ENCODE peak calls at places on chromosomes 7 and 10, in four cellular contexts. G is neuronal stem cell; Q is stimulated activated CD4-positive, alpha-beta T cell treated with anti-CD3 and anti-CD28 coated beads, Interleukin-15, amount 100 ng/mL, for 1 hour; A is Calu3. B is an unnamed sample.

GRCh38 chr10:104895981-104896380 is 254.9 kb downstream of the SORCS3 start:
- DNase-seq in G (no peak), A (no peak), Q (no peak), B (no peak)

GRCh38 chr10:91602449-91602848 is 30.4 kb downstream of the PPP1R3C start:
- DNase-seq in G (no peak), A (no peak), Q (no peak), B (no peak)

GRCh38 chr10:2985729-2986232 is 81.6 kb upstream of the PFKP start:
- DNase-seq in G (no peak), Q (no peak), A (peak), B (no peak)

GRCh38 chr10:5550621-5551530 is 26.1 kb downstream of the CALML3 start:
- DNase-seq in Q (no peak), G (no peak), A (peak), B (no peak)

GRCh38 chr10:103154464-103155299 is 38.4 kb downstream of the NT5C2 start:
- DNase-seq in A (no peak), Q (no peak), G (no peak), B (no peak)

GRCh38 chr10:131726460-131726861 is 174.3 kb upstream of the PPP2R2D start:
- DNase-seq in A (no peak), G (peak), Q (no peak), B (peak)

GRCh38 chr7:2079332-2080068 is 153.2 kb downstream of the MAD1L1 start:
- DNase-seq in G (no peak), Q (no peak), A (no peak), B (no peak)

GRCh38 chr7:157211710-157212109 is 73.0 kb downstream of the UBE3C start:
- DNase-seq in G (no peak), Q (no peak), A (no peak), B (no peak)

GRCh38 chr7:87506243-87507180 is 31.0 kb upstream of the ABCB4 start:
- DNase-seq in G (no peak), Q (no peak), A (no peak), B (no peak)

GRCh38 chr7:130941322-130942210 is 207.6 kb upstream of the KLF14 start:
- DNase-seq in G (no peak), Q (no peak), A (peak), B (peak)

GRCh38 chr10:104273899-104274575 is 5.1 kb downstream of the GSTO2 start:
- DNase-seq in A (no peak), Q (no peak), G (no peak), B (no peak)

GRCh38 chr10:86357041-86357440 is 9.6 kb downstream of the GRID1 start:
- DNase-seq in G (no peak), Q (no peak), A (no peak), B (no peak)

GRCh38 chr7:127940365-127941160 is 90.7 kb downstream of the LRRC4 start:
- DNase-seq in G (no peak), Q (no peak), A (no peak), B (no peak)

GRCh38 chr10:79438699-79439085 is 6.7 kb downstream of the ZCCHC24 start:
- DNase-seq in A (no peak), G (no peak), Q (no peak), B (no peak)

B was measured in heart right ventricle.